ENCODE peak calls at places on chromosomes 16 and 17, in four cellular contexts. U is HepG2, M is K562, V is WTC11. O is an unnamed sample.
A peak's percentile ranks its signal among the peaks of the same experiment; 100 is the strongest.

GRCh38 chr17:66465701-66466100 is 163.3 kb downstream of the PRKCA start:
- DNase-seq in U (no peak), M (no peak), V (no peak), O (no peak)

GRCh38 chr17:73288534-73289302 is 23.1 kb downstream of the CDC42EP4 start:
- DNase-seq in U (peak; percentile 97), M (peak; percentile 87), V (no peak), O (no peak)

GRCh38 chr16:30069575-30070462 is 4.3 kb downstream of the ALDOA start:
- DNase-seq in U (no peak), M (peak; percentile 42), V (no peak), O (no peak)

GRCh38 chr16:54125751-54126655 is 160.6 kb downstream of the IRX3 start:
- DNase-seq in U (no peak), M (no peak), V (no peak), O (no peak)

GRCh38 chr17:5121186-5121841 is 5.5 kb downstream of the USP6 start:
- DNase-seq in U (no peak), M (no peak), V (no peak), O (no peak)

GRCh38 chr17:2090804-2091534 is 36.1 kb downstream of the HIC1 start:
- DNase-seq in U (no peak), M (no peak), V (peak; percentile 65), O (peak; percentile 58)

GRCh38 chr17:82020874-82021727 is 1.6 kb downstream of the CENPX start:
- DNase-seq in U (peak; percentile 86), M (no peak), V (peak; percentile 55), O (no peak)

GRCh38 chr16:85988723-85989313 is 89.9 kb downstream of the IRF8 start:
- DNase-seq in U (no peak), M (no peak), V (no peak), O (no peak)

GRCh38 chr16:50248845-50249244 is 17.5 kb upstream of the ADCY7 start:
- DNase-seq in U (no peak), M (no peak), V (no peak), O (no peak)

GRCh38 chr17:8975091-8975707 is 9.7 kb upstream of the PIK3R5 start:
- DNase-seq in U (peak; percentile 10), M (no peak), V (no peak), O (no peak)

GRCh38 chr16:24036038-24036543 is 200.3 kb downstream of the PRKCB start:
- DNase-seq in U (no peak), M (no peak), V (no peak), O (no peak)

GRCh38 chr17:75684924-75685323 is 17.8 kb downstream of the SAP30BP start:
- DNase-seq in U (no peak), M (no peak), V (no peak), O (no peak)

GRCh38 chr17:41917957-41918391 is 777 bp downstream of the ACLY start:
- DNase-seq in U (no peak), M (peak; percentile 69), V (peak; percentile 37), O (peak; percentile 61)

GRCh38 chr16:50880926-50881325 is 139.0 kb downstream of the CYLD start:
- DNase-seq in U (no peak), M (no peak), V (no peak), O (no peak)

GRCh38 chr17:19386276-19386863 is 620 bp downstream of the MFAP4 start:
- DNase-seq in U (no peak), M (no peak), V (no peak), O (no peak)

GRCh38 chr17:34858941-34859562 is 102.2 kb downstream of the CCT6B start:
- DNase-seq in U (no peak), M (no peak), V (no peak), O (no peak)

GRCh38 chr16:26727801-26728200 is 338.9 kb upstream of the C16orf82 start:
- DNase-seq in U (no peak), M (no peak), V (no peak), O (no peak)

GRCh38 chr17:77451894-77452852 is 311.4 kb downstream of the SEC14L1 start:
- DNase-seq in U (peak; percentile 75), M (peak; percentile 57), V (peak; percentile 72), O (no peak)

GRCh38 chr17:82434216-82434565 is 15.8 kb upstream of the OGFOD3 start:
- DNase-seq in U (no peak), M (no peak), V (no peak), O (no peak)

GRCh38 chr17:32123782-32124181 is 18.5 kb upstream of the RHOT1 start:
- DNase-seq in U (no peak), M (no peak), V (no peak), O (no peak)

GRCh38 chr16:7405166-7405565 is 72.5 kb downstream of the RBFOX1 start:
- DNase-seq in U (peak; percentile 46), M (peak; percentile 15), V (no peak), O (peak; percentile 15)
- TF ChIP-seq ELF4 in U (no peak), M (no peak), V (no peak), O (no peak)

GRCh38 chr16:47779201-47780016 is 318.3 kb downstream of the PHKB start:
- DNase-seq in U (no peak), M (peak; percentile 65), V (no peak), O (no peak)
- TF ChIP-seq ELF4 in U (no peak), M (no peak), V (no peak), O (no peak)

GRCh38 chr17:40059729-40060475 is 2.9 kb upstream of the THRA start:
- DNase-seq in U (no peak), M (no peak), V (no peak), O (no peak)
- TF ChIP-seq ELF4 in U (no peak), M (no peak), V (no peak), O (no peak)

GRCh38 chr16:1429026-1429425 is 1.9 kb upstream of the PERCC1 start:
- DNase-seq in U (no peak), M (no peak), V (no peak), O (no peak)

GRCh38 chr16:1426734-1427451 is 4.0 kb upstream of the PERCC1 start:
- DNase-seq in U (no peak), M (peak; percentile 27), V (no peak), O (no peak)

GRCh38 chr16:1427473-1428461 is 3.1 kb upstream of the PERCC1 start:
- DNase-seq in U (no peak), M (no peak), V (no peak), O (no peak)

GRCh38 chr16:1429631-1430030 is 1.2 kb upstream of the PERCC1 start:
- DNase-seq in U (no peak), M (no peak), V (no peak), O (no peak)

DNA sequence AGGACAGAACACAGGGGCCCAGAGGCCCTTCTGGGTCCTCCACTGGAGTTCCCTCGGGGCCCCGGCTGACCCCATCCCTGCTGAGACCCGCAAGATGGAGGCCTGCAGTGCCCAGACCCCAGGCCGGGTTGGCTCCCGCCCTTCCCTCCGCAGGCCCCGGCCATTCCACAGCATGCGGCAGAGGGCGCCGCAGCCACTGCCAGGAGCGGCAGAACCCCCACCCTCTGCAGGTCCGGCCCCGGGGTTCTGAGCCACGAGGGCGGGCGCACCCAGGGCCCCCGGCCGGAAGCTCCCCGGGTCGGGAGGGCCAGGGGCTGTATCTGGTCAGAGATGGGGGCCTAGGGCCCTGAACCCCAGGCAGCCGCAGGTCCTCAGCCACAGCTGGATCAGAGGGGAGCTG is 2.4 kb upstream of the PERCC1 start:
- DNase-seq in U (no peak), M (peak; percentile 56), V (peak; percentile 77), O (peak; percentile 57)
- TF ChIP-seq ELF4 in U (no peak), M (no peak), V (no peak), O (no peak)

GRCh38 chr17:59373879-59374495 is 42.5 kb downstream of the YPEL2 start:
- DNase-seq in U (no peak), M (no peak), V (no peak), O (no peak)
- TF ChIP-seq ELF4 in U (no peak), M (no peak), V (no peak), O (no peak)

GRCh38 chr17:56727876-56728617 is 105.7 kb downstream of the C17orf67 start:
- DNase-seq in U (no peak), M (no peak), V (peak; percentile 20), O (no peak)

GRCh38 chr17:56723471-56723870 is 110.2 kb downstream of the C17orf67 start:
- DNase-seq in U (no peak), M (no peak), V (no peak), O (no peak)

DNA sequence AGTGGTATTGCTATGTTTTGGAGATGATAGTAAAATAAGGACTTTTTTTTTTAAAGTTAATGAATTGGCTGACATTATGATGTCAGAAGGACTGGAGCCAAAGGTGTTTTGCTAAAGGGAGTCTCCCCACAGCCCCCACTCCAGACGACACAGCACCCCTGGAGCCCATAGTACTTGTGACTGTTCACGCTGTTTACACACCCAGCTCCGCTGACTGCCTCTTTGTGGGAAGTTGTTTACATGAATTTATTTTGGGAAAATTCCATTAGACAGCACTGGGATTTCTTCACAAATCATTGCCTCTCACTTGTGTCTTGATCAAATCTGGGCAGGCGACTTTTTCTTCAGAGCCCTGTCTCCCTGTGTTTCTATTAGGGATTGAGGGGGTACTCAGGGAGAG is 108.6 kb downstream of the C17orf67 start:
- DNase-seq in U (no peak), M (no peak), V (no peak), O (no peak)
- TF ChIP-seq ELF4 in U (no peak), M (no peak), V (no peak), O (no peak)